ENCODE peak calls at places on chromosomes 3 and 15, in seven cellular contexts. J, G, Z, D, H, P and W are unnamed samples.

GRCh38 chr3:79354179-79354688 is 413.6 kb downstream of the ROBO1 start:
- DNase-seq in H (no peak), P (no peak), D (no peak), G (no peak), Z (no peak), J (no peak), W (no peak)

GRCh38 chr3:111072016-111072891 is 638 bp downstream of the NECTIN3 start:
- DNase-seq in Z (peak), D (peak), P (no peak), H (no peak), G (no peak), J (peak), W (peak)

GRCh38 chr3:136251511-136251910 is 1.4 kb downstream of the PCCB start:
- DNase-seq in H (no peak), G (peak), J (no peak), Z (no peak), P (peak), D (peak), W (no peak)

GRCh38 chr15:38696120-38696727 is 131.6 kb upstream of the RASGRP1 start:
- DNase-seq in J (peak), P (peak), G (peak), Z (no peak), D (peak), H (no peak), W (no peak)

GRCh38 chr3:156516951-156517350 is 38.0 kb downstream of the SSR3 start:
- DNase-seq in J (no peak), G (no peak), P (no peak), H (no peak), D (no peak), Z (no peak), W (no peak)

GRCh38 chr15:39407116-39407515 is 173.8 kb upstream of the THBS1 start:
- DNase-seq in Z (no peak), H (peak), J (peak), P (no peak), D (no peak), G (no peak), W (no peak)

GRCh38 chr15:55993804-55994539 is 560 bp upstream of the NEDD4 start:
- DNase-seq in Z (no peak), G (peak), J (peak), H (no peak), D (peak), P (peak), W (no peak)

GRCh38 chr3:13416002-13416793 is 3.9 kb downstream of the NUP210 start:
- DNase-seq in P (no peak), H (no peak), G (peak), Z (no peak), J (no peak), D (peak), W (no peak)

GRCh38 chr15:35583863-35584528 is 38.0 kb upstream of the DPH6 start:
- DNase-seq in P (no peak), Z (no peak), J (no peak), H (no peak), D (no peak), G (no peak), W (no peak)

GRCh38 chr3:112308151-112308911 is 14.3 kb upstream of the SLC9C1 start:
- DNase-seq in J (peak), D (no peak), Z (no peak), P (no peak), G (no peak), H (no peak), W (no peak)

GRCh38 chr3:123319760-123320159 is 118.0 kb downstream of the SEC22A start:
- DNase-seq in D (no peak), H (no peak), G (no peak), J (no peak), Z (no peak), P (no peak), W (no peak)

GRCh38 chr15:69484837-69485236 is 32.2 kb downstream of the RPLP1 start:
- DNase-seq in D (no peak), J (no peak), Z (no peak), P (no peak), H (no peak), G (no peak), W (no peak)

GRCh38 chr3:9503283-9503682 is 50.3 kb downstream of the LHFPL4 start:
- DNase-seq in G (peak), Z (peak), J (peak), P (peak), H (no peak), D (peak), W (peak)

GRCh38 chr3:146160233-146160963 is 586 bp downstream of the PLOD2 start:
- DNase-seq in J (peak), P (peak), H (no peak), Z (peak), G (no peak), D (peak), W (no peak)

GRCh38 chr3:132445812-132446211 is 28.5 kb downstream of the DNAJC13 start:
- DNase-seq in J (peak), P (no peak), G (peak), Z (no peak), D (no peak), H (peak), W (no peak)

GRCh38 chr3:61889259-61889658 is 327.9 kb downstream of the PTPRG start:
- DNase-seq in Z (no peak), H (no peak), J (no peak), G (no peak), P (no peak), D (no peak), W (no peak)

GRCh38 chr3:117019082-117019713 is 309.6 kb downstream of the TUSC7 start:
- DNase-seq in P (peak), H (peak), J (peak), Z (peak), G (peak), D (peak), W (peak)

GRCh38 chr3:158091526-158091925 is 14.7 kb downstream of the SHOX2 start:
- DNase-seq in H (no peak), Z (no peak), P (no peak), D (no peak), G (no peak), J (peak), W (no peak)

GRCh38 chr15:33934896-33935295 is 33.4 kb upstream of the CHRM5 start:
- DNase-seq in P (no peak), H (peak), G (no peak), J (peak), D (no peak), Z (no peak), W (no peak)

GRCh38 chr3:14391033-14391432 is 11.4 kb upstream of the SLC6A6 start:
- DNase-seq in Z (no peak), H (peak), D (no peak), G (peak), J (peak), P (no peak), W (no peak)

GRCh38 chr3:147418352-147418751 is 9.2 kb downstream of the ZIC1 start:
- DNase-seq in P (peak), D (no peak), G (no peak), H (no peak), J (no peak), Z (no peak), W (no peak)

GRCh38 chr15:94584833-94585244 is 353.5 kb downstream of the MCTP2 start:
- DNase-seq in Z (no peak), H (no peak), J (no peak), P (peak), G (peak), D (peak), W (peak)

GRCh38 chr3:183592820-183593219 is 37.3 kb upstream of the KLHL6 start:
- DNase-seq in J (no peak), Z (no peak), H (no peak), P (no peak), G (no peak), D (no peak), W (no peak)

GRCh38 chr3:56796996-56797395 is 4.8 kb downstream of the ARHGEF3 start:
- DNase-seq in Z (no peak), D (no peak), G (no peak), J (no peak), H (no peak), P (no peak), W (no peak)

GRCh38 chr15:44435893-44436667 is 8.7 kb downstream of the CTDSPL2 start:
- DNase-seq in P (no peak), G (no peak), H (no peak), D (no peak), J (peak), Z (no peak), W (no peak)

GRCh38 chr15:75182187-75183131 is 19.2 kb upstream of the C15orf39 start:
- DNase-seq in Z (no peak), H (no peak), J (no peak), D (no peak), G (no peak), P (no peak), W (no peak)

GRCh38 chr3:119235151-119235550 is 5.5 kb downstream of the B4GALT4 start:
- DNase-seq in Z (no peak), D (no peak), H (peak), G (no peak), J (peak), P (no peak), W (no peak)

GRCh38 chr3:63067999-63068645 is 192.9 kb upstream of the CADPS start:
- DNase-seq in G (peak), P (peak), D (peak), J (peak), Z (no peak), H (no peak), W (no peak)

GRCh38 chr3:181711325-181712135 is at the start of gene SOX2:
- DNase-seq in P (peak), J (peak), G (peak), D (peak), H (no peak), Z (peak), W (no peak)

GRCh38 chr15:64152507-64153387 is 1.2 kb downstream of the SNX22 start:
- DNase-seq in J (no peak), H (no peak), G (no peak), D (peak), Z (no peak), P (peak), W (peak)